ENCODE peak calls at places on chromosome 17, in nine cellular contexts. J, Q, L, H, P, D, G, A and Z are unnamed samples.

GRCh38 chr17:40417258-40417608 is 463 bp downstream of the TOP2A start:
- DNase-seq in J (peak; percentile 8), Q (peak; percentile 38), L (no peak), H (no peak), P (peak; percentile 66), D (no peak), G (no peak), A (no peak), Z (no peak)

GRCh38 chr17:62869885-62870580 is 61.9 kb upstream of the MARCHF10 start:
- DNase-seq in J (no peak), Q (no peak), L (no peak), H (peak; percentile 84), P (no peak), D (no peak), G (peak; percentile 81), A (no peak), Z (peak; percentile 32)

GRCh38 chr17:68302066-68302564 is 10.8 kb downstream of the ARSG start:
- DNase-seq in J (no peak), Q (no peak), L (no peak), H (no peak), P (no peak), D (no peak), G (peak; percentile 47), A (no peak), Z (no peak)

GRCh38 chr17:13601776-13602551 is at the start of gene HS3ST3A1:
- DNase-seq in J (no peak), Q (no peak), L (peak; percentile 78), H (peak; percentile 84), P (peak; percentile 93), D (no peak), G (peak; percentile 73), A (peak; percentile 49), Z (peak; percentile 73)

GRCh38 chr17:7233701-7234099 is 617 bp downstream of the DVL2 start:
- DNase-seq in J (no peak), Q (no peak), L (no peak), H (peak; percentile 38), P (no peak), D (no peak), G (no peak), A (no peak), Z (no peak)

GRCh38 chr17:38428643-38429371 is 543 bp downstream of the ARHGAP23 start:
- DNase-seq in J (no peak), Q (no peak), L (peak; percentile 83), H (peak; percentile 40), P (peak; percentile 78), D (peak; percentile 67), G (peak; percentile 66), A (peak; percentile 86), Z (no peak)

GRCh38 chr17:13395346-13395745 is 206.4 kb downstream of the HS3ST3A1 start:
- DNase-seq in J (no peak), Q (no peak), L (no peak), H (peak; percentile 71), P (no peak), D (no peak), G (no peak), A (no peak), Z (no peak)

GRCh38 chr17:73657473-73658116 is 13.3 kb upstream of the SDK2 start:
- DNase-seq in J (peak; percentile 35), Q (no peak), L (no peak), H (peak; percentile 54), P (peak; percentile 40), D (peak; percentile 70), G (peak; percentile 70), A (no peak), Z (peak; percentile 63)

GRCh38 chr17:77999413-78000173 is 41.1 kb downstream of the TNRC6C start:
- DNase-seq in J (no peak), Q (no peak), L (no peak), H (peak; percentile 35), P (peak; percentile 68), D (no peak), G (no peak), A (no peak), Z (no peak)

GRCh38 chr17:39597372-39598046 is 10.2 kb downstream of the NEUROD2 start:
- DNase-seq in J (no peak), Q (no peak), L (no peak), H (no peak), P (no peak), D (no peak), G (peak; percentile 71), A (no peak), Z (no peak)

GRCh38 chr17:63446218-63446980 is at the start of gene CYB561:
- DNase-seq in J (peak; percentile 66), Q (peak; percentile 90), L (peak; percentile 89), H (peak; percentile 63), P (no peak), D (peak; percentile 92), G (peak; percentile 97), A (peak; percentile 88), Z (peak; percentile 56)

GRCh38 chr17:42778570-42778969 is 1.8 kb upstream of the WNK4 start:
- DNase-seq in J (no peak), Q (no peak), L (no peak), H (no peak), P (no peak), D (no peak), G (no peak), A (no peak), Z (no peak)

GRCh38 chr17:42773290-42774035 is at the start of gene VPS25:
- DNase-seq in J (peak; percentile 74), Q (peak; percentile 88), L (peak; percentile 87), H (peak; percentile 87), P (peak; percentile 84), D (peak; percentile 98), G (peak; percentile 85), A (peak; percentile 86), Z (peak; percentile 75)

GRCh38 chr17:42774066-42774750 is 959 bp downstream of the VPS25 start:
- DNase-seq in J (no peak), Q (no peak), L (no peak), H (no peak), P (no peak), D (no peak), G (no peak), A (no peak), Z (no peak)

GRCh38 chr17:42772945-42773289 is 332 bp upstream of the VPS25 start:
- DNase-seq in J (no peak), Q (no peak), L (no peak), H (no peak), P (no peak), D (no peak), G (no peak), A (no peak), Z (no peak)

GRCh38 chr17:42775534-42776098 is 2.4 kb downstream of the VPS25 start:
- DNase-seq in J (no peak), Q (no peak), L (no peak), H (no peak), P (peak; percentile 75), D (no peak), G (no peak), A (no peak), Z (no peak)
- TF ChIP-seq CTCF in J (no peak), Q (no peak), L (no peak), H (no peak), P (no peak), D (no peak), G (no peak), A (no peak), Z (no peak)

GRCh38 chr17:41689497-41690299 is 1.0 kb downstream of the EIF1 start:
- DNase-seq in J (peak; percentile 49), Q (no peak), L (no peak), H (peak; percentile 71), P (peak; percentile 80), D (no peak), G (peak; percentile 43), A (no peak), Z (peak; percentile 71)
- TF ChIP-seq CTCF in J (peak; percentile 73), Q (peak; percentile 38), L (peak; percentile 58), H (peak; percentile 64), P (peak; percentile 50), D (peak; percentile 81), G (peak; percentile 85), A (peak; percentile 58), Z (peak; percentile 81)

GRCh38 chr17:82241183-82241925 is 12.5 kb downstream of the SLC16A3 start:
- DNase-seq in J (no peak), Q (no peak), L (peak; percentile 95), H (peak; percentile 71), P (peak; percentile 52), D (no peak), G (peak; percentile 76), A (peak; percentile 93), Z (no peak)

GRCh38 chr17:82239401-82239925 is 10.6 kb downstream of the SLC16A3 start:
- DNase-seq in J (no peak), Q (no peak), L (no peak), H (no peak), P (no peak), D (no peak), G (no peak), A (no peak), Z (no peak)

GRCh38 chr17:82238562-82239201 is 9.8 kb downstream of the SLC16A3 start:
- DNase-seq in J (peak; percentile 76), Q (peak; percentile 60), L (peak; percentile 94), H (peak; percentile 80), P (peak; percentile 95), D (no peak), G (no peak), A (peak; percentile 78), Z (no peak)

GRCh38 chr17:82240506-82241182 is 11.8 kb downstream of the SLC16A3 start:
- DNase-seq in J (no peak), Q (no peak), L (peak; percentile 64), H (no peak), P (no peak), D (no peak), G (no peak), A (peak; percentile 54), Z (no peak)

GRCh38 chr17:82239926-82240505 is 11.2 kb downstream of the SLC16A3 start:
- DNase-seq in J (no peak), Q (no peak), L (peak; percentile 66), H (no peak), P (no peak), D (no peak), G (no peak), A (peak; percentile 67), Z (no peak)
- TF ChIP-seq CTCF in J (no peak), Q (no peak), L (no peak), H (no peak), P (no peak), D (no peak), G (no peak), A (no peak), Z (no peak)

GRCh38 chr17:69608808-69609494 is 194.5 kb downstream of the MAP2K6 start:
- DNase-seq in J (no peak), Q (no peak), L (no peak), H (peak; percentile 92), P (no peak), D (no peak), G (no peak), A (no peak), Z (no peak)

GRCh38 chr17:69608114-69608513 is 193.6 kb downstream of the MAP2K6 start:
- DNase-seq in J (no peak), Q (no peak), L (no peak), H (no peak), P (no peak), D (no peak), G (no peak), A (no peak), Z (no peak)

GRCh38 chr17:69605571-69605970 is 191.1 kb downstream of the MAP2K6 start:
- DNase-seq in J (no peak), Q (no peak), L (no peak), H (no peak), P (no peak), D (no peak), G (no peak), A (no peak), Z (no peak)

GRCh38 chr17:69606142-69606800 is 191.8 kb downstream of the MAP2K6 start:
- DNase-seq in J (no peak), Q (no peak), L (no peak), H (no peak), P (no peak), D (no peak), G (no peak), A (no peak), Z (no peak)

GRCh38 chr17:69607162-69607834 is 192.8 kb downstream of the MAP2K6 start:
- DNase-seq in J (no peak), Q (peak; percentile 51), L (peak; percentile 85), H (peak; percentile 83), P (peak; percentile 50), D (peak; percentile 54), G (peak; percentile 62), A (peak; percentile 86), Z (peak; percentile 60)
- TF ChIP-seq CTCF in J (peak; percentile 37), Q (peak; percentile 65), L (peak; percentile 83), H (peak; percentile 90), P (peak; percentile 55), D (peak; percentile 96), G (peak; percentile 100), A (peak; percentile 95), Z (peak; percentile 95)